ENCODE peak calls at places on chromosomes 13 and 19, in eight cellular contexts. E, H, F, J, D, A, N and S are unnamed samples.

GRCh38 chr19:55462722-55463121 is 1.3 kb upstream of the ISOC2 start:
- DNase-seq in E (no peak), H (no peak), F (no peak), J (no peak), D (no peak), A (no peak), N (no peak), S (no peak)

GRCh38 chr13:110361365-110361911 is 54.4 kb downstream of the COL4A2 start:
- DNase-seq in E (no peak), H (no peak), F (no peak), J (peak), D (no peak), A (peak), N (peak), S (no peak)

GRCh38 chr13:67139551-67139950 is 90.6 kb downstream of the PCDH9 start:
- DNase-seq in E (no peak), H (no peak), F (no peak), J (no peak), D (no peak), A (no peak), N (no peak), S (no peak)

GRCh38 chr13:34672631-34673030 is 269.4 kb upstream of the NBEA start:
- DNase-seq in E (peak), H (no peak), F (no peak), J (no peak), D (no peak), A (no peak), N (no peak), S (no peak)

GRCh38 chr13:27632648-27633047 is 11.0 kb downstream of the POLR1D start:
- DNase-seq in E (no peak), H (no peak), F (no peak), J (no peak), D (no peak), A (no peak), N (no peak), S (no peak)

GRCh38 chr19:7783991-7784421 is 21.0 kb downstream of the CLEC4M start:
- DNase-seq in E (peak), H (no peak), F (no peak), J (no peak), D (no peak), A (peak), N (no peak), S (no peak)

GRCh38 chr19:10742494-10742893 is 24.6 kb downstream of the DNM2 start:
- DNase-seq in E (no peak), H (no peak), F (no peak), J (no peak), D (no peak), A (no peak), N (no peak), S (no peak)

GRCh38 chr13:57629821-57630235 is 1.7 kb upstream of the PCDH17 start:
- DNase-seq in E (peak), H (no peak), F (peak), J (peak), D (peak), A (peak), N (peak), S (no peak)

GRCh38 chr13:99208185-99208584 is 7.5 kb downstream of the UBAC2 start:
- DNase-seq in E (no peak), H (no peak), F (no peak), J (no peak), D (no peak), A (no peak), N (no peak), S (no peak)

GRCh38 chr13:26074706-26075105 is 22.9 kb upstream of the SHISA2 start:
- DNase-seq in E (no peak), H (no peak), F (no peak), J (no peak), D (no peak), A (peak), N (no peak), S (no peak)

GRCh38 chr19:41699968-41700323 is 8.5 kb upstream of the CEACAM5 start:
- DNase-seq in E (no peak), H (no peak), F (no peak), J (no peak), D (peak), A (no peak), N (no peak), S (no peak)

GRCh38 chr13:103188688-103189326 is 122.6 kb upstream of the SLC10A2 start:
- DNase-seq in E (peak), H (no peak), F (no peak), J (peak), D (no peak), A (peak), N (no peak), S (peak)

GRCh38 chr13:47066261-47066660 is 169.4 kb upstream of the HTR2A start:
- DNase-seq in E (no peak), H (no peak), F (no peak), J (peak), D (no peak), A (peak), N (no peak), S (no peak)

GRCh38 chr13:110312669-110313031 is 5.6 kb downstream of the COL4A2 start:
- DNase-seq in E (peak), H (no peak), F (no peak), J (no peak), D (no peak), A (peak), N (no peak), S (no peak)

GRCh38 chr19:916645-917322 is 349 bp upstream of the KISS1R start:
- DNase-seq in E (no peak), H (no peak), F (no peak), J (no peak), D (no peak), A (no peak), N (no peak), S (no peak)

GRCh38 chr19:48837081-48837524 is 812 bp upstream of the HSD17B14 start:
- DNase-seq in E (peak), H (peak), F (peak), J (no peak), D (peak), A (peak), N (peak), S (peak)

DNA sequence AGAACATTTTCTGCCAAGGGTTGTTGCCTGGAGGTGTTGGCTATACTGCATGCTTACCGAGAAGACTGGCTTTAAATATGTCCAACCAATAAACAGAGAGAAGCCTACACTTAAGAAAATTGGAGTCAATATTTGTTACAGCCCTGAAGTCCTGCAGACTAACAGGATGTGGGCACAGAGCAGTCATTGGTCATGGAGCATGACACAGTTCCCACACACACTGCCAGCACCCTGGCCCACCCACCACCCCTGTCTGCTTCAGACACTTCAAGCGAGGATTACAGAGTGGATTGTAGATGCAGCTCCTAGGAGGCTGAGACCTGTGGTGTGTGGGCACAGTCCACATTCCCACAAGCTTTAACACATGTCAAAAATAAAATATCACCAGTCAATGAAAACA is 21.0 kb upstream of the SERP2 start:
- DNase-seq in E (peak), H (no peak), F (no peak), J (no peak), D (no peak), A (no peak), N (no peak), S (peak)
- H3K4me3 ChIP-seq in E (no peak), H (no peak), F (no peak), J (no peak), D (no peak), A (no peak), N (no peak), S (no peak)

DNA sequence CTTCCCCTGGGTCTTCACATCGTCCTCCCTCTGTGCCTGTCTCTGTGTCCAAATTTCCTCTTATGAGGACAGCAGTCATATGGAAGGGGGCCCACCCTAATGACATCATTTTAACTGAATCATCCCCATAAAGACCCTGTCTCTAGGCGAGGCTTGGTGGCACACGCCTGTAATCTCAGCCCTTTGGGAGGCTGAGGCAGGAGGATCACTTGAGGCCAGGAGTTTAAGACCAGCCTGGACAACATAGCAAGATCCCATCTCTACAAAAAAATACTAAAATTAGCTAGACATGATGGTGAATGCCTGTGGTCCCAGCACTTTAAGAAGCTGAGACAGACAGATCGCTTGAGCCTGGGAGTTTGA is 4.8 kb downstream of the MYO9B start:
- DNase-seq in E (no peak), H (no peak), F (no peak), J (no peak), D (no peak), A (no peak), N (no peak), S (no peak)
- H3K4me3 ChIP-seq in E (no peak), H (no peak), F (peak), J (peak), D (no peak), A (peak), N (peak), S (no peak)

GRCh38 chr19:34404109-34404909 is at the start of gene PDCD2L:
- DNase-seq in E (peak), H (peak), F (peak), J (peak), D (peak), A (peak), N (peak), S (peak)

GRCh38 chr19:34409189-34410164 is 5.3 kb downstream of the PDCD2L start:
- DNase-seq in E (no peak), H (no peak), F (no peak), J (no peak), D (peak), A (no peak), N (no peak), S (no peak)

GRCh38 chr19:34403784-34404108 is 453 bp upstream of the PDCD2L start:
- DNase-seq in E (no peak), H (no peak), F (no peak), J (no peak), D (no peak), A (no peak), N (no peak), S (no peak)

GRCh38 chr19:34408421-34408820 is 4.2 kb downstream of the PDCD2L start:
- DNase-seq in E (no peak), H (no peak), F (no peak), J (no peak), D (no peak), A (no peak), N (no peak), S (no peak)

DNA sequence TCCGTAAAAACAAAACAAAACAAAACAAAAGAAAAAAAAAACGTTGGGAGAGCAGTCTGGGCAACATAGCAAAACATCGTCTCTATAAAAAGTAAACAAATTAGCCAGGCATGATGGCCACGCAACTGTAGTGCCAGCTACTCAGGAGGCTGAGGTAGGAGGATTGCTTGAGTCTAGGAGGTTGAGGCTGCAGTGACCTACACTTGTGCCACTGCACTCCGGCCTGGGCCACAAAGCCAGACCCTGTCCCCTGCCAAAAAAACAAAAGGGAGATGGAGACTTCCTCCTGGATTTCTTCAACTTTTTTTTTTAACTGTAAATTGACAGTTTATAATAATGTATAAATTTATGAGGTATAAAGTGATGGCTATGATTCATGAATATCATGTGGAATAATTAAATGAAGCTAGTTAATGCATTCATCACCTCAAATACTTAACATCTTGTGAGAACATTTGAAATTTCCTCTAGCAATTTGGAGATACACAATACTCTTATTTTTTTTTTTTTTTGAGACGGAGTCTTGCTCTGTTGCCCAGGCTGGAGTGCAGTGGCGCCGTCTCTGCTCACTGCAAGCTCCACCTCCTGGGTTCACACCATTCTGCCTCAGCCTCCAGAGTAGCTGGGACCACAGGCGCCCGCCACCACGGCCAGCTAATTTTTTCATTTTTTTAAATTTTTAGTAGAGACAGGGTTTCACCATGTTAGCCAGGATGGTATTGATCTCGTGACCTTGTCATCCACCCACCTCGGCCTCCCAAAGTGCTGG is 1.9 kb downstream of the PDCD2L start:
- DNase-seq in E (no peak), H (no peak), F (no peak), J (no peak), D (no peak), A (no peak), N (no peak), S (no peak)
- H3K4me3 ChIP-seq in E (no peak), H (peak), F (no peak), J (no peak), D (no peak), A (no peak), N (no peak), S (no peak)

GRCh38 chr13:113373811-113374485 is 10.0 kb upstream of the GRTP1 start:
- DNase-seq in E (no peak), H (no peak), F (no peak), J (no peak), D (peak), A (no peak), N (no peak), S (no peak)

GRCh38 chr13:113383089-113383488 is 19.2 kb upstream of the GRTP1 start:
- DNase-seq in E (no peak), H (no peak), F (no peak), J (no peak), D (no peak), A (no peak), N (no peak), S (no peak)

GRCh38 chr13:113374511-113375175 is 10.7 kb upstream of the GRTP1 start:
- DNase-seq in E (no peak), H (no peak), F (no peak), J (no peak), D (peak), A (no peak), N (no peak), S (no peak)

GRCh38 chr13:113378825-113379224 is 14.9 kb upstream of the GRTP1 start:
- DNase-seq in E (no peak), H (no peak), F (no peak), J (no peak), D (peak), A (no peak), N (no peak), S (no peak)
- H3K4me3 ChIP-seq in E (no peak), H (no peak), F (no peak), J (no peak), D (no peak), A (no peak), N (no peak), S (no peak)

GRCh38 chr19:19361075-19361594 is 40.5 kb downstream of the MAU2 start:
- DNase-seq in E (peak), H (peak), F (peak), J (peak), D (peak), A (peak), N (peak), S (peak)
- H3K4me3 ChIP-seq in E (no peak), H (no peak), F (no peak), J (no peak), D (no peak), A (no peak), N (no peak), S (no peak)

GRCh38 chr13:106246237-106246636 is 289.2 kb downstream of the EFNB2 start:
- DNase-seq in E (no peak), H (no peak), F (no peak), J (no peak), D (no peak), A (no peak), N (no peak), S (no peak)
- H3K4me3 ChIP-seq in E (no peak), H (no peak), F (peak), J (no peak), D (no peak), A (no peak), N (no peak), S (no peak)

DNA sequence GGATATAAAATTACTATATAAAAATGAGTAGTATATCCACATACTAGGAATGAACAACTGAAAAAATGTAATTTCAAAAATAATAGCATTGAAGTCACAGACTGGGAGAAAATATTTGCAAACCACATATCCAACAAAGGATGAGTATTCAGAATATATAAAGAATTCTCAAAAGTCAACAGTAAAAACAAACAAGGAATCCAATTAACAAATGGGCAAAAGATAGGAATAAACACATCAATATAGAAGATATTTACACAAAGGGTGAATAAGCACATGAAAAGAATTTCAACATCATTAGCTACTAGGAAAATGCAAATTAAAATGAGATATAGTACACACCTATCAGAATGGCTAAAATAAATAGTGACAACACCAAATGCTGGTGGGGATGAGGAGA is 37.0 kb downstream of the MYCBP2 start:
- DNase-seq in E (peak), H (no peak), F (no peak), J (no peak), D (no peak), A (no peak), N (no peak), S (no peak)
- H3K4me3 ChIP-seq in E (no peak), H (no peak), F (no peak), J (no peak), D (no peak), A (no peak), N (no peak), S (no peak)

DNA sequence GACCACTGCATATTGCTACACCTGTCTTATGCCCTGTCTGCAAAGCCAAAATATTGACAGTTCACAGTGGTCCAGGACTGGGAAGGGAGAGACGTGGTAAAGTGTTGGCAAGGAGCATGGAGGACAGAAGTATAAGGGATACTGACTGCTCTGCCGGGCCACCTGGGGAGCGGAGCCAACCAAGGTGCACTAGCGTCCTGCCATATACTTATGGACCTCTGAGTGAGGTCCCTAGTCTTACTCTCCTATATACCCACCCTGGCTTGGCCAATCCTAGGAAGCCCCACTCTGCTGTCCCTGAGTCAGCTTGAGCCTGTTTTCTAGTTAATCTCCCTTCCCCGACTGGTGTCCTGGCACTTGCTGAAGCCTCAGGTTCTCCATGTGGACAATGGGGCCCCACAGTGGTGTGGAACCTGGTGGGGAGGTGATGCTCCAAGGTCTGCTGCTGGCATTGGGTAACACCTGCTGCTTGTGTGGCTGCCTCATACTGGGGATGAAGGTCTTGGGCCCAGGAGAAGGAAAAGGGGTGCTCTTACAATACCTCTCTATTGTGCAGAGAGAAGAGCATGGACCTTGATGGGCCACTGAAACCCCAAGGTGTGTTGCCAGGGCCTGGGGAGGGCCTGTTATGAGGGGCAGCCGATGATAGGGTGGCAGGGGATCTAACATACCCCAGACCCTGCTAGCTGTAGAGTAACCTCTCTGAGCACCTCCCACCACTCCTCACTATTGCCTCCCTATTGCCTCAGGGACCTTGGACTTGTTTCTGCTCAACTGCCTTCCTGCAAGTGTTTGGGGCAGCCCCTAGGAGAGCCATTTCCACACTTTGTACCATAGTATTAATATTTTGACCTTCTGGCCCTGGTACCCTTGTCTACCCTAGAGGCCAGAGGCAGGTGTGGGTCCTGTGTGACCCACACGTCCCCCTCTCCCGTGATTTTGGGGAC is 6.7 kb upstream of the TRIM28 start:
- DNase-seq in E (no peak), H (no peak), F (no peak), J (no peak), D (no peak), A (no peak), N (no peak), S (no peak)
- H3K4me3 ChIP-seq in E (no peak), H (no peak), F (no peak), J (no peak), D (no peak), A (no peak), N (no peak), S (no peak)

GRCh38 chr19:28420731-28421550 is 792.0 kb downstream of the UQCRFS1 start:
- DNase-seq in E (no peak), H (no peak), F (no peak), J (no peak), D (no peak), A (no peak), N (no peak), S (peak)
- H3K4me3 ChIP-seq in E (no peak), H (no peak), F (no peak), J (no peak), D (no peak), A (no peak), N (no peak), S (no peak)